ENCODE peak calls at places on chromosomes 4 and X, in five cellular contexts. Q is caudate nucleus, O is AG10803, Z is GM04504, N is pons. U is an unnamed sample.

GRCh38 chr4:100986360-100986868 is 360.9 kb downstream of the PPP3CA start:
- DNase-seq in Q (no peak), O (no peak), Z (no peak), N (peak), U (no peak)

GRCh38 chr4:152971053-152971452 is 34.9 kb downstream of the FHDC1 start:
- DNase-seq in Q (no peak), O (no peak), Z (no peak), N (no peak), U (no peak)

GRCh38 chr4:38805530-38806145 is 1.0 kb upstream of the TLR1 start:
- DNase-seq in Q (no peak), O (no peak), Z (no peak), N (peak), U (no peak)

GRCh38 chr4:83124079-83124780 is 9.7 kb upstream of the PLAC8 start:
- DNase-seq in Q (no peak), O (no peak), Z (no peak), N (peak), U (no peak)

GRCh38 chr4:3640587-3640962 is 108.4 kb upstream of the LRPAP1 start:
- DNase-seq in Q (no peak), O (no peak), Z (no peak), N (no peak), U (no peak)

GRCh38 chrX:86148024-86148511 is at the start of gene DACH2:
- DNase-seq in Q (peak), O (peak), Z (no peak), N (peak), U (peak)

GRCh38 chr4:99816611-99817309 is at the start of gene DAPP1:
- DNase-seq in Q (peak), O (no peak), Z (no peak), N (peak), U (no peak)

GRCh38 chrX:77446029-77446585 is 1.1 kb upstream of the FGF16 start:
- DNase-seq in Q (no peak), O (no peak), Z (no peak), N (no peak), U (peak)

GRCh38 chrX:45621356-45622041 is 420.8 kb upstream of the DIPK2B start:
- DNase-seq in Q (no peak), O (peak), Z (peak), N (no peak), U (no peak)

GRCh38 chr4:168999836-169000235 is 10.2 kb downstream of the CBR4 start:
- DNase-seq in Q (no peak), O (no peak), Z (no peak), N (no peak), U (no peak)

GRCh38 chr4:24470681-24471622 is 113.4 kb downstream of the DHX15 start:
- DNase-seq in Q (peak), O (peak), Z (no peak), N (no peak), U (peak)

GRCh38 chr4:143344011-143344410 is 7.3 kb downstream of the GAB1 start:
- DNase-seq in Q (peak), O (no peak), Z (no peak), N (peak), U (no peak)

GRCh38 chr4:8643441-8643840 is 50.9 kb downstream of the CPZ start:
- DNase-seq in Q (no peak), O (no peak), Z (no peak), N (no peak), U (no peak)

GRCh38 chrX:71935542-71935941 is 24.9 kb downstream of the NHSL2 start:
- DNase-seq in Q (peak), O (no peak), Z (no peak), N (peak), U (no peak)

GRCh38 chr4:134544303-134544761 is 342.7 kb upstream of the PABPC4L start:
- DNase-seq in Q (no peak), O (peak), Z (peak), N (no peak), U (no peak)

GRCh38 chr4:76518241-76518640 is 83.2 kb downstream of the SHROOM3 start:
- DNase-seq in Q (no peak), O (peak), Z (no peak), N (no peak), U (no peak)

GRCh38 chrX:10190367-10190766 is 33.6 kb downstream of the CLCN4 start:
- DNase-seq in Q (no peak), O (peak), Z (no peak), N (peak), U (no peak)

GRCh38 chr4:84782517-84782916 is 184.0 kb downstream of the WDFY3 start:
- DNase-seq in Q (no peak), O (no peak), Z (no peak), N (no peak), U (no peak)

GRCh38 chr4:161121451-161121850 is 1042.3 kb downstream of the FSTL5 start:
- DNase-seq in Q (no peak), O (no peak), Z (no peak), N (no peak), U (no peak)

GRCh38 chr4:122783301-122784215 is 43.1 kb upstream of the FGF2 start:
- DNase-seq in Q (no peak), O (peak), Z (peak), N (no peak), U (peak)

GRCh38 chr4:78569291-78569821 is 17.8 kb downstream of the ANXA3 start:
- DNase-seq in Q (no peak), O (peak), Z (peak), N (no peak), U (no peak)